ENCODE peak calls at places on chromosomes 2 and 18, in ten cellular contexts. D is esophagus squamous epithelium; Z is CD8-positive, alpha-beta memory T cell; A is GM23338; V is CD8-positive, alpha-beta T cell; E is aorta; S is MM.1S; K is psoas muscle; Y is upper lobe of right lung; C is mammary epithelial cell. F is an unnamed sample.

GRCh38 chr2:146572598-146572997 is 1272.2 kb upstream of the ACVR2A start:
- DNase-seq in D (no peak), Z (no peak), A (no peak), V (no peak), E (no peak), S (no peak), K (no peak), Y (no peak), C (peak; percentile 69), F (no peak)

GRCh38 chr2:134072973-134073490 is 180.8 kb upstream of the MGAT5 start:
- DNase-seq in D (no peak), Z (no peak), A (no peak), V (no peak), E (no peak), S (no peak), K (no peak), Y (no peak), C (no peak), F (no peak)

GRCh38 chr2:136118819-136119716 is 1.1 kb upstream of the CXCR4 start:
- DNase-seq in D (peak; percentile 57), Z (peak; percentile 83), A (peak; percentile 49), V (peak; percentile 94), E (peak; percentile 87), S (peak; percentile 35), K (peak; percentile 48), Y (peak; percentile 87), C (no peak), F (no peak)

GRCh38 chr2:10122500-10123280 is at the start of gene RRM2:
- DNase-seq in D (peak; percentile 55), Z (peak; percentile 81), A (peak; percentile 97), V (peak; percentile 85), E (peak; percentile 95), S (peak; percentile 95), K (peak; percentile 91), Y (peak; percentile 94), C (peak; percentile 88), F (peak; percentile 98)

GRCh38 chr2:236282406-236282805 is 18.2 kb upstream of the ASB18 start:
- DNase-seq in D (no peak), Z (no peak), A (no peak), V (no peak), E (no peak), S (no peak), K (no peak), Y (no peak), C (no peak), F (peak; percentile 6)

GRCh38 chr18:23631746-23632145 is 31.0 kb downstream of the ANKRD29 start:
- DNase-seq in D (no peak), Z (no peak), A (peak; percentile 54), V (no peak), E (no peak), S (no peak), K (no peak), Y (no peak), C (peak; percentile 86), F (no peak)

GRCh38 chr2:4938246-4938645 is 753.9 kb upstream of the SOX11 start:
- DNase-seq in D (no peak), Z (no peak), A (no peak), V (no peak), E (no peak), S (no peak), K (no peak), Y (no peak), C (no peak), F (no peak)

GRCh38 chr2:105782646-105783045 is 37.9 kb downstream of the NCK2 start:
- DNase-seq in D (no peak), Z (no peak), A (no peak), V (no peak), E (no peak), S (no peak), K (no peak), Y (no peak), C (no peak), F (no peak)

GRCh38 chr2:61962095-61962984 is 56.9 kb downstream of the COMMD1 start:
- DNase-seq in D (no peak), Z (no peak), A (peak; percentile 15), V (no peak), E (no peak), S (no peak), K (no peak), Y (no peak), C (no peak), F (no peak)

GRCh38 chr18:70132999-70133398 is 72.5 kb downstream of the RTTN start:
- DNase-seq in D (no peak), Z (no peak), A (no peak), V (no peak), E (no peak), S (no peak), K (no peak), Y (no peak), C (peak; percentile 59), F (no peak)

GRCh38 chr2:28976584-28976983 is 4.5 kb upstream of the TOGARAM2 start:
- DNase-seq in D (no peak), Z (no peak), A (no peak), V (no peak), E (no peak), S (no peak), K (no peak), Y (no peak), C (peak; percentile 92), F (no peak)

GRCh38 chr18:44599409-44599808 is 81.3 kb upstream of the SETBP1 start:
- DNase-seq in D (no peak), Z (no peak), A (peak; percentile 3), V (no peak), E (peak; percentile 65), S (no peak), K (no peak), Y (no peak), C (no peak), F (no peak)

GRCh38 chr2:148674063-148675020 is 29.8 kb downstream of the EPC2 start:
- DNase-seq in D (no peak), Z (peak; percentile 10), A (peak; percentile 88), V (peak; percentile 23), E (no peak), S (peak; percentile 57), K (no peak), Y (no peak), C (peak; percentile 30), F (peak; percentile 69)

GRCh38 chr2:98049991-98050519 is 36.9 kb upstream of the VWA3B start:
- DNase-seq in D (no peak), Z (no peak), A (no peak), V (no peak), E (no peak), S (no peak), K (no peak), Y (no peak), C (peak; percentile 57), F (no peak)

GRCh38 chr2:201696151-201696659 is 2.2 kb downstream of the MPP4 start:
- DNase-seq in D (no peak), Z (no peak), A (no peak), V (no peak), E (no peak), S (no peak), K (no peak), Y (no peak), C (peak; percentile 74), F (no peak)

DNA sequence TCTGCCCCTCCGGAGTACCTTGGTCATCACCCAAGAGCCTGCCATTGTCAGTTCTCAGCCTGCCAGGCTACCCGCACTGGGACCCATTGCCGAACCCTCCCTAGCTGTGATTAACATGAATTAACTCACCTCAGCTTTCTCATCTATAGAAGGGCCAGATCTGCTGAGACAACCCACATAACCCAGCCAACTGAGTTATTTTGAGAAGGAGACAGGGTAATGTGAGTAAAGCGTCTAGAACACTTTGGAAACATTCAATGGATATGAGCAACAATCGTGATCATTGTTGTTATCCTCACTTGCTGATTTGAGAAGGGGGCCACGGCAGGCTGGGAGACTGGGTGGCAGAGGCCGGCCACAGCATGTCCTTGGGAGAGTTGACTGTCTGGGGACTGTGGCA is 196.8 kb downstream of the GLI2 start:
- DNase-seq in D (no peak), Z (no peak), A (no peak), V (no peak), E (no peak), S (no peak), K (no peak), Y (no peak), C (no peak), F (no peak)
- H3K4me1 ChIP-seq in D (peaks cover 30% of the 10 kb centered on the region), Z (no peaks in the 10 kb centered on the region), A (no peaks in the 10 kb centered on the region), V (no peaks in the 10 kb centered on the region), E (no peaks in the 10 kb centered on the region), S (no peaks in the 10 kb centered on the region), K (peaks cover 49% of the 10 kb centered on the region), Y (peaks cover 26% of the 10 kb centered on the region), C (peaks cover 28% of the 10 kb centered on the region), F (no peaks in the 10 kb centered on the region)

GRCh38 chr2:14422426-14422825 is 210.1 kb upstream of the LRATD1 start:
- DNase-seq in D (no peak), Z (no peak), A (no peak), V (no peak), E (no peak), S (no peak), K (no peak), Y (no peak), C (no peak), F (no peak)
- H3K4me1 ChIP-seq in D (no peaks in the 10 kb centered on the region), Z (no peaks in the 10 kb centered on the region), A (no peaks in the 10 kb centered on the region), V (no peaks in the 10 kb centered on the region), E (no peaks in the 10 kb centered on the region), S (no peaks in the 10 kb centered on the region), K (no peaks in the 10 kb centered on the region), Y (no peaks in the 10 kb centered on the region), C (peaks cover 12% of the 10 kb centered on the region), F (no peaks in the 10 kb centered on the region)

GRCh38 chr2:238433300-238433915 is 6.7 kb downstream of the ASB1 start:
- DNase-seq in D (no peak), Z (no peak), A (no peak), V (no peak), E (no peak), S (no peak), K (no peak), Y (no peak), C (no peak), F (no peak)
- H3K4me1 ChIP-seq in D (no peaks in the 10 kb centered on the region), Z (peaks cover 11% of the 10 kb centered on the region), A (no peaks in the 10 kb centered on the region), V (peaks cover 18% of the 10 kb centered on the region), E (no peaks in the 10 kb centered on the region), S (no peaks in the 10 kb centered on the region), K (peaks cover 2% of the 10 kb centered on the region), Y (peaks cover 6% of the 10 kb centered on the region), C (peaks cover 14% of the 10 kb centered on the region), F (peaks cover 4% of the 10 kb centered on the region)

GRCh38 chr2:241884951-241885700 is 15.6 kb downstream of the RTP5 start:
- DNase-seq in D (no peak), Z (no peak), A (no peak), V (no peak), E (no peak), S (no peak), K (peak; percentile 5), Y (no peak), C (no peak), F (no peak)

GRCh38 chr2:241888641-241889040 is 19.1 kb downstream of the RTP5 start:
- DNase-seq in D (no peak), Z (no peak), A (no peak), V (no peak), E (peak; percentile 26), S (no peak), K (no peak), Y (no peak), C (no peak), F (no peak)

GRCh38 chr2:241886840-241887447 is 17.4 kb downstream of the RTP5 start:
- DNase-seq in D (no peak), Z (no peak), A (no peak), V (no peak), E (no peak), S (no peak), K (no peak), Y (no peak), C (no peak), F (no peak)

GRCh38 chr2:241887806-241888522 is 18.4 kb downstream of the RTP5 start:
- DNase-seq in D (no peak), Z (no peak), A (no peak), V (no peak), E (no peak), S (no peak), K (no peak), Y (no peak), C (no peak), F (no peak)

GRCh38 chr2:241885701-241886643 is 16.4 kb downstream of the RTP5 start:
- DNase-seq in D (no peak), Z (no peak), A (no peak), V (no peak), E (no peak), S (no peak), K (no peak), Y (no peak), C (no peak), F (no peak)
- H3K4me1 ChIP-seq in D (peaks cover 23% of the 10 kb centered on the region), Z (peaks cover 23% of the 10 kb centered on the region), A (peaks cover 21% of the 10 kb centered on the region), V (peaks cover 20% of the 10 kb centered on the region), E (no peaks in the 10 kb centered on the region), S (no peaks in the 10 kb centered on the region), K (peaks cover 10% of the 10 kb centered on the region), Y (peaks cover 5% of the 10 kb centered on the region), C (peaks cover 11% of the 10 kb centered on the region), F (peaks cover 18% of the 10 kb centered on the region)